ENCODE peak calls at places on chromosomes 1 and 21, in six cellular contexts. One of them, this sample, is unnamed.

GRCh38 chr1:39398278-39399010 is 93.0 kb upstream of the BMP8A start:
- DNase-seq in BJ: peak
- DNase-seq in AG10803: peak
- DNase-seq in ovary: peak
- DNase-seq in colonic mucosa: peak
- DNase-seq in epithelial cell of esophagus: peak
- DNase-seq in this sample: no peak

GRCh38 chr1:66617362-66617761 is 83.4 kb downstream of the SGIP1 start:
- DNase-seq in AG10803: peak
- DNase-seq in epithelial cell of esophagus: no peak
- DNase-seq in BJ: no peak
- DNase-seq in colonic mucosa: no peak
- DNase-seq in ovary: no peak
- DNase-seq in this sample: no peak

GRCh38 chr1:64421377-64421776 is 48.6 kb upstream of the CACHD1 start:
- DNase-seq in epithelial cell of esophagus: no peak
- DNase-seq in AG10803: no peak
- DNase-seq in ovary: no peak
- DNase-seq in colonic mucosa: no peak
- DNase-seq in BJ: no peak
- DNase-seq in this sample: no peak

GRCh38 chr1:238649200-238649599 is 737.2 kb upstream of the CHRM3 start:
- DNase-seq in epithelial cell of esophagus: no peak
- DNase-seq in BJ: no peak
- DNase-seq in AG10803: no peak
- DNase-seq in colonic mucosa: no peak
- DNase-seq in ovary: no peak
- DNase-seq in this sample: no peak

GRCh38 chr1:181768930-181769280 is 285.6 kb downstream of the CACNA1E start:
- DNase-seq in AG10803: no peak
- DNase-seq in epithelial cell of esophagus: peak
- DNase-seq in colonic mucosa: no peak
- DNase-seq in BJ: no peak
- DNase-seq in ovary: no peak
- DNase-seq in this sample: no peak

GRCh38 chr1:183032122-183032921 is 9.1 kb downstream of the LAMC1 start:
- DNase-seq in BJ: no peak
- DNase-seq in ovary: peak
- DNase-seq in epithelial cell of esophagus: no peak
- DNase-seq in AG10803: no peak
- DNase-seq in colonic mucosa: no peak
- DNase-seq in this sample: no peak

GRCh38 chr1:220431840-220432239 is 96.1 kb upstream of the MARK1 start:
- DNase-seq in epithelial cell of esophagus: no peak
- DNase-seq in colonic mucosa: no peak
- DNase-seq in AG10803: no peak
- DNase-seq in BJ: no peak
- DNase-seq in ovary: no peak
- DNase-seq in this sample: no peak

GRCh38 chr1:8169364-8170058 is 143.4 kb upstream of the ERRFI1 start:
- DNase-seq in colonic mucosa: peak
- DNase-seq in BJ: peak
- DNase-seq in AG10803: peak
- DNase-seq in epithelial cell of esophagus: peak
- DNase-seq in ovary: peak
- DNase-seq in this sample: peak

GRCh38 chr1:7178741-7179140 is 393.5 kb downstream of the CAMTA1 start:
- DNase-seq in epithelial cell of esophagus: no peak
- DNase-seq in BJ: no peak
- DNase-seq in ovary: no peak
- DNase-seq in colonic mucosa: no peak
- DNase-seq in AG10803: no peak
- DNase-seq in this sample: no peak

GRCh38 chr1:179807691-179808485 is 64.8 kb downstream of the FAM163A start:
- DNase-seq in AG10803: peak
- DNase-seq in BJ: no peak
- DNase-seq in epithelial cell of esophagus: peak
- DNase-seq in colonic mucosa: no peak
- DNase-seq in ovary: no peak
- DNase-seq in this sample: no peak

GRCh38 chr1:230930986-230931385 is 47.7 kb downstream of the TTC13 start:
- DNase-seq in ovary: no peak
- DNase-seq in epithelial cell of esophagus: peak
- DNase-seq in BJ: no peak
- DNase-seq in colonic mucosa: no peak
- DNase-seq in AG10803: no peak
- DNase-seq in this sample: no peak

GRCh38 chr1:241202321-241202845 is 154.6 kb downstream of the RGS7 start:
- DNase-seq in colonic mucosa: no peak
- DNase-seq in BJ: no peak
- DNase-seq in epithelial cell of esophagus: peak
- DNase-seq in AG10803: no peak
- DNase-seq in ovary: no peak
- DNase-seq in this sample: no peak

GRCh38 chr1:226403522-226404034 is 4.3 kb downstream of the PARP1 start:
- DNase-seq in ovary: no peak
- DNase-seq in epithelial cell of esophagus: peak
- DNase-seq in colonic mucosa: no peak
- DNase-seq in AG10803: peak
- DNase-seq in BJ: no peak
- DNase-seq in this sample: no peak

GRCh38 chr1:159197767-159198557 is 6.7 kb upstream of the ACKR1 start:
- DNase-seq in colonic mucosa: peak
- DNase-seq in ovary: peak
- DNase-seq in BJ: peak
- DNase-seq in epithelial cell of esophagus: peak
- DNase-seq in AG10803: peak
- DNase-seq in this sample: peak

GRCh38 chr1:186503210-186503609 is 42.3 kb upstream of the PDC start:
- DNase-seq in ovary: no peak
- DNase-seq in AG10803: peak
- DNase-seq in BJ: no peak
- DNase-seq in colonic mucosa: no peak
- DNase-seq in epithelial cell of esophagus: peak
- DNase-seq in this sample: no peak

GRCh38 chr1:24954631-24955030 is 24.6 kb upstream of the RUNX3 start:
- DNase-seq in ovary: no peak
- DNase-seq in AG10803: no peak
- DNase-seq in epithelial cell of esophagus: no peak
- DNase-seq in BJ: no peak
- DNase-seq in colonic mucosa: no peak
- DNase-seq in this sample: no peak

GRCh38 chr1:90317628-90318027 is 322.7 kb downstream of the ZNF326 start:
- DNase-seq in BJ: no peak
- DNase-seq in colonic mucosa: no peak
- DNase-seq in epithelial cell of esophagus: peak
- DNase-seq in AG10803: no peak
- DNase-seq in ovary: no peak
- DNase-seq in this sample: peak

GRCh38 chr1:160004001-160004400 is 27.8 kb downstream of the PIGM start:
- DNase-seq in colonic mucosa: no peak
- DNase-seq in BJ: no peak
- DNase-seq in ovary: no peak
- DNase-seq in epithelial cell of esophagus: peak
- DNase-seq in AG10803: no peak
- DNase-seq in this sample: no peak

GRCh38 chr1:1613509-1614082 is 1.7 kb upstream of the MIB2 start:
- DNase-seq in AG10803: no peak
- DNase-seq in ovary: no peak
- DNase-seq in epithelial cell of esophagus: no peak
- DNase-seq in BJ: no peak
- DNase-seq in colonic mucosa: no peak
- DNase-seq in this sample: no peak
- H3K4me3 ChIP-seq in AG10803: peak
- H3K4me3 ChIP-seq in ovary: peak
- H3K4me3 ChIP-seq in epithelial cell of esophagus: peak
- H3K4me3 ChIP-seq in BJ: peak
- H3K4me3 ChIP-seq in colonic mucosa: no peak
- H3K4me3 ChIP-seq in this sample: peak

GRCh38 chr1:203797948-203798347 is 2.5 kb downstream of the ZBED6 start:
- DNase-seq in epithelial cell of esophagus: peak
- DNase-seq in AG10803: peak
- DNase-seq in ovary: no peak
- DNase-seq in colonic mucosa: peak
- DNase-seq in BJ: no peak
- DNase-seq in this sample: peak
- TF ChIP-seq CTCF in epithelial cell of esophagus: peak
- TF ChIP-seq CTCF in AG10803: no peak
- TF ChIP-seq CTCF in ovary: no peak
- TF ChIP-seq CTCF in colonic mucosa: no peak
- TF ChIP-seq CTCF in BJ: peak
- TF ChIP-seq CTCF in this sample: peak

GRCh38 chr1:12548279-12549105 is 69.5 kb downstream of the DHRS3 start:
- DNase-seq in ovary: no peak
- DNase-seq in colonic mucosa: no peak
- DNase-seq in BJ: no peak
- DNase-seq in epithelial cell of esophagus: no peak
- DNase-seq in AG10803: no peak
- DNase-seq in this sample: no peak
- H3K4me3 ChIP-seq in ovary: no peak
- H3K4me3 ChIP-seq in colonic mucosa: no peak
- H3K4me3 ChIP-seq in BJ: no peak
- H3K4me3 ChIP-seq in epithelial cell of esophagus: no peak
- H3K4me3 ChIP-seq in AG10803: no peak
- H3K4me3 ChIP-seq in this sample: no peak

DNA sequence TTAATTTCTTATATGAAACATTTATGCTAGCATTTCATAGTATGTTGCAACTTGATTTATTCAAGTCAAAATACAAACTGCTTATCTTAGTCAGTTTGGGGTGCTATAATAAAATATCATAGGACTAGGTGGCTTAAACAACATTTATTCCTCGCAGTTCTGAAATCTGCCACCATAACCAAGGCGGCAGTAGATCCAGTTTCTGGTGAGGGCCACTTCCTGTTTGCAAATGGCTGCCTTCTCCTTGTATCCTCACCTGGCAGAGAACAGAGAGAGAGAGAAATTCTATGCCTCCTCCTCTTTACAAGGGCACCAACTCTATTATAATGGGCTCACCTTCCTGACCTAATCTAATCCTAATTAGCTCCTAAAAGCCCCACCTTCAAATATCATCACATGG is 76.1 kb upstream of the RGS2 start:
- DNase-seq in BJ: no peak
- DNase-seq in colonic mucosa: no peak
- DNase-seq in AG10803: no peak
- DNase-seq in epithelial cell of esophagus: peak
- DNase-seq in ovary: no peak
- DNase-seq in this sample: no peak
- TF ChIP-seq CTCF in BJ: no peak
- TF ChIP-seq CTCF in colonic mucosa: no peak
- TF ChIP-seq CTCF in AG10803: no peak
- TF ChIP-seq CTCF in epithelial cell of esophagus: peak
- TF ChIP-seq CTCF in ovary: no peak
- TF ChIP-seq CTCF in this sample: no peak

GRCh38 chr1:18948913-18949688 is 7.4 kb downstream of the IFFO2 start:
- DNase-seq in BJ: no peak
- DNase-seq in ovary: peak
- DNase-seq in AG10803: peak
- DNase-seq in epithelial cell of esophagus: peak
- DNase-seq in colonic mucosa: peak
- DNase-seq in this sample: no peak
- H3K4me3 ChIP-seq in BJ: peak
- H3K4me3 ChIP-seq in ovary: no peak
- H3K4me3 ChIP-seq in AG10803: peak
- H3K4me3 ChIP-seq in epithelial cell of esophagus: peak
- H3K4me3 ChIP-seq in colonic mucosa: no peak
- H3K4me3 ChIP-seq in this sample: no peak

DNA sequence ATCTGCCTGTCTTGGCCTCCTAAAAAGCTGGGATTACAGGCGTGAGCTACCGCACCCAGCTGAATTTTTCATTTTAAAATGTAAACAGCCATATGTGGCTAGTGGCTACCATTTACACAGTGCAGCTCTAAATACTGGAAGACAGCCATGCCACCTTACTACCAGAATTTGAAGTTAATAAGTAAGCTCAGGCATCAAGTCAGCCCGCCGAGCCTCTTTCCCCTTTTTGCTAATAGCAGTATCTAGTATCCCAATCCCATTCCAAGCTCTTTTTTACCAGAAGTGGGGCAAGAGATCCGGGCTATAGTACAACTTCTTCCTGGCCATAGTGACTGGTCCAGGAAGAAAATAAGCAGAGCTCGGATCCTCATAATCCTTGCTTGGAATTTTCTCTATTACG is 15.1 kb downstream of the TAF13 start:
- DNase-seq in ovary: no peak
- DNase-seq in AG10803: no peak
- DNase-seq in colonic mucosa: peak
- DNase-seq in BJ: no peak
- DNase-seq in epithelial cell of esophagus: no peak
- DNase-seq in this sample: no peak
- TF ChIP-seq CTCF in ovary: no peak
- TF ChIP-seq CTCF in AG10803: no peak
- TF ChIP-seq CTCF in colonic mucosa: no peak
- TF ChIP-seq CTCF in BJ: no peak
- TF ChIP-seq CTCF in epithelial cell of esophagus: no peak
- TF ChIP-seq CTCF in this sample: no peak

GRCh38 chr1:43388021-43388575 is 1.5 kb downstream of the MED8 start:
- DNase-seq in epithelial cell of esophagus: peak
- DNase-seq in BJ: no peak
- DNase-seq in AG10803: peak
- DNase-seq in ovary: no peak
- DNase-seq in colonic mucosa: no peak
- DNase-seq in this sample: no peak
- H3K4me3 ChIP-seq in epithelial cell of esophagus: no peak
- H3K4me3 ChIP-seq in BJ: peak
- H3K4me3 ChIP-seq in AG10803: peak
- H3K4me3 ChIP-seq in ovary: no peak
- H3K4me3 ChIP-seq in colonic mucosa: no peak
- H3K4me3 ChIP-seq in this sample: peak

GRCh38 chr21:37546299-37546908 is 179.8 kb downstream of the DYRK1A start:
- DNase-seq in colonic mucosa: no peak
- DNase-seq in epithelial cell of esophagus: no peak
- DNase-seq in AG10803: no peak
- DNase-seq in BJ: no peak
- DNase-seq in ovary: no peak
- DNase-seq in this sample: no peak
- TF ChIP-seq CTCF in colonic mucosa: no peak
- TF ChIP-seq CTCF in epithelial cell of esophagus: no peak
- TF ChIP-seq CTCF in AG10803: no peak
- TF ChIP-seq CTCF in BJ: no peak
- TF ChIP-seq CTCF in ovary: no peak
- TF ChIP-seq CTCF in this sample: no peak

This sample was measured in LNCaP clone FGC.